ENCODE peak calls at places on chromosomes 11 and 22, in six cellular contexts. L, M, X, C, H and B are unnamed samples.

GRCh38 chr22:23837911-23838685 is 708 bp downstream of the DERL3 start:
- DNase-seq in L (peak), H (no peak), X (no peak), C (no peak), M (no peak), B (no peak)

GRCh38 chr11:62664405-62665074 is 470 bp downstream of the C11orf98 start:
- DNase-seq in X (no peak), M (peak), C (no peak), L (peak), H (peak), B (peak)

GRCh38 chr11:57800444-57801184 is 39.0 kb downstream of the CTNND1 start:
- DNase-seq in L (no peak), C (no peak), H (no peak), X (no peak), M (peak), B (peak)

GRCh38 chr22:50220603-50221409 is 20.0 kb downstream of the SELENOO start:
- DNase-seq in M (no peak), C (no peak), L (no peak), X (no peak), H (no peak), B (no peak)

GRCh38 chr11:108160970-108161566 is 39.7 kb downstream of the ACAT1 start:
- DNase-seq in M (no peak), L (no peak), H (no peak), X (no peak), C (no peak), B (no peak)

GRCh38 chr11:91763331-91763730 is 461.3 kb upstream of the FAT3 start:
- DNase-seq in M (no peak), X (no peak), H (no peak), C (no peak), L (no peak), B (no peak)

GRCh38 chr11:117580866-117581265 is 216.2 kb downstream of the DSCAML1 start:
- DNase-seq in M (no peak), C (no peak), X (no peak), L (peak), H (no peak), B (no peak)

GRCh38 chr22:32831571-32831970 is 30.1 kb downstream of the TIMP3 start:
- DNase-seq in L (no peak), X (no peak), M (no peak), C (no peak), H (no peak), B (no peak)

GRCh38 chr11:118530683-118531596 is at the start of gene TMEM25:
- DNase-seq in X (peak), H (peak), C (peak), M (peak), L (peak), B (peak)

GRCh38 chr11:134915212-134915611 is 503.2 kb upstream of the B3GAT1 start:
- DNase-seq in L (no peak), X (no peak), M (peak), H (no peak), C (no peak), B (no peak)

GRCh38 chr11:100681064-100681502 is 6.0 kb upstream of the ARHGAP42 start:
- DNase-seq in L (no peak), H (peak), C (no peak), M (peak), X (no peak), B (peak)

GRCh38 chr11:1969036-1969435 is 21.9 kb downstream of the MRPL23 start:
- DNase-seq in C (no peak), H (no peak), M (no peak), L (no peak), X (no peak), B (no peak)

GRCh38 chr11:3838504-3838903 is 2.3 kb downstream of the RHOG start:
- DNase-seq in L (no peak), H (no peak), M (no peak), X (no peak), C (no peak), B (no peak)

GRCh38 chr11:96778272-96778671 is 388.5 kb downstream of the JRKL start:
- DNase-seq in H (no peak), M (no peak), X (no peak), L (no peak), C (no peak), B (no peak)

GRCh38 chr11:8777907-8778767 is 95.5 kb downstream of the RPL27A start:
- DNase-seq in X (peak), L (no peak), C (peak), H (peak), M (peak), B (no peak)

GRCh38 chr22:39616781-39617180 is 46.2 kb downstream of the CACNA1I start:
- DNase-seq in C (no peak), M (no peak), L (peak), H (no peak), X (no peak), B (no peak)

GRCh38 chr11:368414-369335 is 624 bp upstream of the B4GALNT4 start:
- DNase-seq in L (peak), C (no peak), X (no peak), H (peak), M (no peak), B (peak)

GRCh38 chr11:74319139-74319538 is 7.7 kb upstream of the P4HA3 start:
- DNase-seq in M (peak), L (no peak), X (no peak), C (no peak), H (no peak), B (no peak)

GRCh38 chr22:50696799-50697561 is 24.4 kb downstream of the SHANK3 start:
- DNase-seq in L (peak), X (no peak), C (no peak), H (no peak), M (no peak), B (peak)

GRCh38 chr11:45411221-45411946 is 125.2 kb upstream of the SYT13 start:
- DNase-seq in M (peak), C (no peak), H (no peak), L (no peak), X (no peak), B (peak)

GRCh38 chr11:126060651-126061220 is 1.9 kb downstream of the CDON start:
- DNase-seq in X (no peak), C (no peak), H (no peak), L (no peak), M (no peak), B (no peak)

GRCh38 chr11:118792642-118793124 is 1.7 kb upstream of the DDX6 start:
- DNase-seq in C (no peak), H (peak), M (peak), X (peak), L (no peak), B (peak)

GRCh38 chr22:45036154-45036553 is 26.3 kb upstream of the PHF21B start:
- DNase-seq in L (no peak), H (peak), M (peak), C (no peak), X (peak), B (no peak)

GRCh38 chr11:28525636-28526405 is 417.6 kb downstream of the METTL15 start:
- DNase-seq in L (peak), X (no peak), H (no peak), M (no peak), C (no peak), B (no peak)

GRCh38 chr11:105232021-105232420 is 92.5 kb upstream of the CARD18 start:
- DNase-seq in C (no peak), H (no peak), M (no peak), X (no peak), L (no peak), B (no peak)

GRCh38 chr11:105236631-105237030 is 97.1 kb upstream of the CARD18 start:
- DNase-seq in X (no peak), L (no peak), C (no peak), H (no peak), M (peak), B (no peak)
- TF ChIP-seq CTCF in X (no peak), L (no peak), C (no peak), H (no peak), M (no peak), B (no peak)

DNA sequence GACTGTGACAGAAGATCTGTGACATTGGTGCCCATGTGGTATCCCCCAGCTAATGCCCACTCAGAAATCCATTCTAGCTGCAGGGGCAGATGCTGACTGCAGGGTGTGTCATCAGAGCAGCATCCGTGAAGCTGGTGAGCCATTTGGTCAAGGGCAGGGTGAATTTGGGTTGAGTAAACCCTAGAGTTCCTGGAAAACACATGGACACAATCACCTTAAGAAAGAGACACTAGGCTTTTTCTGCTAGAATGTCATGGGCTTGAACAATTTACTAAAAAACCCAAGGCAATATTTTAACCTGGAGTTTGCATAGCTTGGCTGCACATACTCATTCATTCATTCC is 100.0 kb downstream of the ADAMTS15 start:
- DNase-seq in H (no peak), C (no peak), M (no peak), L (no peak), X (no peak), B (no peak)
- TF ChIP-seq CTCF in H (no peak), C (no peak), M (no peak), L (no peak), X (no peak), B (no peak)

GRCh38 chr11:116579857-116580727 is 192.7 kb downstream of the BUD13 start:
- DNase-seq in L (peak), H (no peak), M (no peak), X (no peak), C (no peak), B (peak)
- TF ChIP-seq CTCF in L (no peak), H (no peak), M (no peak), X (no peak), C (no peak), B (no peak)

DNA sequence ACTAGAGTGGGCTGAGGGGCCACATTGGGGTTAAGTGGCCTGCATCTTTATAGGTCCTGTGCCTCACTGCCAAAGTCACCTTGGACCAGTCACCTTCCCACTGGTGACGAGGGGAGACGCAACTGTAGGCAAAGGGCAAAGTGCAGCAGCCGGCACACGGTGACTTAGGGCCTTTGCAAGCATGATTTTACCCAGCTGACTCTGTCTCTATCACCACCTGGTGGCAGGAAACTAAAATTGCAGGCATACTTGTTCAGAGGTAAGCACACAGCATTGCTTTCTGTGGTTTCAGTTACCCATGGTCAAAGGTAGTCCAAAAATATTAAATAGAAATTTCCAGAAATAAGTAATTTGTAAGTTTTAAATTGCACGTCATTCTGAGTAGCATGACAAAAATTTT is 1164.4 kb downstream of the BRD1 start:
- DNase-seq in H (no peak), L (no peak), X (no peak), M (no peak), C (no peak), B (no peak)
- TF ChIP-seq CTCF in H (no peak), L (no peak), X (no peak), M (peak), C (peak), B (peak)

DNA sequence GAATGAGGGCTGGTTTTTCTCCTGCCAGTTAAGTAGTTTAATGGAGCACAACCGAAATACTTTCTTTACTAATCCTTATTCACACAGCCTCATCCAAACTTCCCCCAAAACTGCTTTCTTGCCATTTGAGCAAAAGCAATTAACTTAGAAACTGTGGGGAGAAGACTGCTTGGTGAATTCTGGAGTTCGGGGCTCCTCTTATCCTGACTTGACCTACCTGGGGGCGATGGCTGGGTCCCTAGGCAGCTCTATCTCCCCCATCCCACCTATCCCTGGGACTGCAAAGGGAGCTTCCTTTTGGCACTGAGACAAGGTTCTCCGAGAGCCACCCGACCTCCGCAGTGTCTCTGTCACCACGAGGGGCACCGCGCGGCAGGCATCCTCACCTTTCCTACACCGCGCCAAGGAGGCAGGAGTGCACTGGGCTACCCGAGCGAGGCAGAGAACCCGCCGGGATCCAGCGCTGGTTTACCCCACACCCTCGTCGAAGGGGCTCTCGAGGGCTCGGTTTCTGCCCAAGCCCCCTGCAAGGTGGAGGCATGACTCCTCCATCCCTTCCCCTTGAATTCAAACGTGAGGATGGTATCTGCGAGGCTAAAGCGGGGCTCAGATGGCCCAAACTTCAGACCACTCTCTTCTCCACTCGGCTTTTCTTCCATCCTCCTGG is 731 bp downstream of the DESI1 start:
- DNase-seq in H (peak), C (no peak), L (peak), M (no peak), X (peak), B (peak)
- TF ChIP-seq CTCF in H (no peak), C (no peak), L (no peak), M (no peak), X (no peak), B (no peak)

GRCh38 chr11:64201524-64201923 is 5.0 kb upstream of the FERMT3 start:
- DNase-seq in C (no peak), H (no peak), M (no peak), X (no peak), L (no peak), B (no peak)
- TF ChIP-seq CTCF in C (no peak), H (no peak), M (no peak), X (no peak), L (no peak), B (no peak)

GRCh38 chr11:90635145-90635544 is 412.3 kb upstream of the CHORDC1 start:
- DNase-seq in X (no peak), L (no peak), H (no peak), C (no peak), M (no peak), B (no peak)

GRCh38 chr11:90630176-90630575 is 407.3 kb upstream of the CHORDC1 start:
- DNase-seq in L (no peak), C (no peak), M (no peak), X (no peak), H (no peak), B (no peak)

GRCh38 chr11:90629251-90629806 is 406.5 kb upstream of the CHORDC1 start:
- DNase-seq in C (no peak), H (no peak), X (no peak), M (no peak), L (no peak), B (no peak)
- TF ChIP-seq CTCF in C (no peak), H (no peak), X (no peak), M (no peak), L (no peak), B (no peak)

GRCh38 chr22:37284126-37284806 is 2.0 kb downstream of the CYTH4 start:
- DNase-seq in H (no peak), M (no peak), C (no peak), L (no peak), X (no peak), B (no peak)

GRCh38 chr22:37282385-37282677 is at the start of gene CYTH4:
- DNase-seq in H (peak), C (no peak), X (no peak), M (no peak), L (peak), B (no peak)

GRCh38 chr22:37284807-37285355 is 2.6 kb downstream of the CYTH4 start:
- DNase-seq in M (no peak), L (no peak), C (no peak), H (peak), X (no peak), B (no peak)

GRCh38 chr22:37281646-37282384 is 493 bp upstream of the CYTH4 start:
- DNase-seq in M (no peak), X (no peak), L (no peak), H (no peak), C (no peak), B (no peak)

DNA sequence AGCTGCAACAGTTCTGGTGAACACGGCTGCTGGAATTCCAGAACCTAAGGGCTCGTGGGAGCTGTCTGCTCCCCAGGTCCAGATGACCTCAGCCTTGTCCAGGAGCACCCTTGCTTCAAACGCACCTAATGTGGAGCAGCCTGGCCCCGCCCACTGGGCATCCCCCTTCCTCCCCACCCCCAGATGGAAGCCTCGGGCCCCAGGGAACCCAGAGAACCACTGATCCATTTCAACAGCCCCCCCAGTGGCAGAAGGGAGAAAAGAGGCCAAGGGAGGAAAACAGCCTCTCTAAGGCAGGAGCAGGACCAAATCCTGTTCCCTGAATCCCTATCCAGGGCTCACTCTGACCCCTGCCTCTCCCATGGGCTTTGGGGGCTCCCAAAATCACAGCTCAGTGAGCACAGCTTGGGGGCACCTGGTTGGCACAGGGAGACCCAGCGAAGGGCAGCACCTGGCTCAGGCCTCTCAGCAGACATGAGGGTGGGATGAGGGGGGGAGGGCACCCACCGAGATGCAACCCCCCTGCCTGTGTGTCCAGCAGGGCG is 1.2 kb downstream of the CYTH4 start:
- DNase-seq in H (no peak), L (no peak), X (no peak), M (no peak), C (no peak), B (no peak)
- TF ChIP-seq CTCF in H (no peak), L (no peak), X (no peak), M (no peak), C (no peak), B (no peak)

DNA sequence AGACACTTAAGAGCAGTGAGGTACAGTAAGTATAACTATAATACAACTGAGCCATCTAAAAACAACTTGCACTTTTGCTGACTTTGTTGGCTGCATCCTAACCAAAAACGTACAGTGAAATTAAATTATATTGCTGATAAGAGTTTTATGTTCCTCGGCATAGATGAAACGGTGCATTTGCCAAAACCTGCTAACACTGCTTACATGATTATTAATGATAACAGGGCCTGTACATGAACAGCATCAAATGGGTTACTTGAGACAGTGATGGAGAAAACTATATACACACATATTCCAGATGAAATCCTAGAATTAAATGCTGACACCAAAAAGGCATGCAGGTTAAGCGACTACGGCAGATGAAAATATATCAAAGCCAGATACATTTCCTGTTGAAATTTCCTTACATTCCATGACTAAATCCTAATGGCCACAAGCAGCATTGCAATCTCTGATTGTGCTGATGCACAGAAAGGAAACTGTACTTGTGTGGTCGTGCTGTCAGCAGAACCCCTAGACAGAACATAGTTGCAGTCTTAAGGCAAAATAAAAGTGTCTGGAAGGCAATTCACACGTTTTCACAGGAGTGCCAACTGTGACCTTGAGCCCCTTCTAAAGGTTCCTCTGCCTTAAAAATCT is 143.9 kb downstream of the CADM1 start:
- DNase-seq in X (no peak), L (no peak), C (no peak), H (no peak), M (peak), B (no peak)
- TF ChIP-seq CTCF in X (no peak), L (no peak), C (no peak), H (no peak), M (peak), B (no peak)

DNA sequence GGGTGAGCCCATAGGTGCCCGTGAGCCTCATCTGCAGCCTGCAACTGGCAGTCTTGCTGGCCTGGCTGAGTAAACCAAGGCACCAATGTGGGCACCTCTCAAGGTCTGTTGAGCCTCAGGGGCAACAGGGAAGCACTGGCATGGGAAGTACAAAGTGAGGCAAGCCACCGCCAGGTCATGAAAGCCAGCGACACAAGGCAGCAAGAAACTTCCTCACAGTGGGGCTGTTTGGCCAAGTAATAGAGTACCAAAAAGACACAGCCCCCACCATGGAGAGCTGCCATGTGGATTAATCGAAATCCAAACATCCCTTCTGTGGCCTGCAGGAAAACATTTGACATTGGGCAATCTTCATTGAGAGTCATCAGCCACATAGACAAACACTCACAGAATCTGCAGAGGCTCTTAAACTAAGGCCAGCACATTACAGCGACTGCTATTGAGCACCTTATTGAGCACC is 43.6 kb upstream of the FIBIN start:
- DNase-seq in L (peak), M (peak), H (no peak), X (no peak), C (no peak), B (no peak)
- TF ChIP-seq CTCF in L (no peak), M (no peak), H (no peak), X (no peak), C (no peak), B (no peak)